ENCODE peak calls at places on chromosomes 12 and 14, in four cellular contexts. K, P, Z and T are unnamed samples.

GRCh38 chr12:48977290-48978281 is 536 bp upstream of the WNT1 start:
- DNase-seq in K (peak; percentile 62), Z (peak; percentile 65), P (peak; percentile 80), T (no peak)

GRCh38 chr12:49827351-49828099 is 688 bp downstream of the NCKAP5L start:
- DNase-seq in P (peak; percentile 78), K (peak; percentile 79), Z (no peak), T (no peak)

GRCh38 chr12:77795699-77796098 is 35.0 kb upstream of the NAV3 start:
- DNase-seq in P (no peak), K (no peak), Z (no peak), T (no peak)

GRCh38 chr14:53167602-53168328 is 14.6 kb upstream of the DDHD1 start:
- DNase-seq in Z (no peak), P (no peak), K (no peak), T (no peak)

GRCh38 chr12:80805106-80805505 is 88.4 kb downstream of the MYF5 start:
- DNase-seq in P (no peak), K (no peak), Z (no peak), T (no peak)

GRCh38 chr14:54722791-54723432 is 156.0 kb downstream of the SAMD4A start:
- DNase-seq in P (no peak), K (no peak), Z (no peak), T (no peak)

GRCh38 chr12:132170637-132171292 is 26.5 kb downstream of the NOC4L start:
- DNase-seq in P (no peak), K (no peak), Z (no peak), T (no peak)

GRCh38 chr12:14999421-15000047 is 26.7 kb downstream of the PDE6H start:
- DNase-seq in Z (no peak), K (no peak), P (no peak), T (no peak)

GRCh38 chr12:56221233-56221756 is 427 bp downstream of the RNF41 start:
- DNase-seq in K (peak; percentile 64), Z (no peak), P (peak; percentile 91), T (no peak)

GRCh38 chr12:66314278-66314677 is 12.0 kb downstream of the HELB start:
- DNase-seq in K (no peak), Z (no peak), P (no peak), T (no peak)

GRCh38 chr14:89342049-89342448 is 75.0 kb downstream of the FOXN3 start:
- DNase-seq in P (no peak), Z (no peak), K (no peak), T (no peak)

GRCh38 chr12:113070117-113070906 is 13.8 kb downstream of the DTX1 start:
- DNase-seq in Z (no peak), K (no peak), P (no peak), T (no peak)

GRCh38 chr14:36555998-36556743 is 26.2 kb downstream of the NKX2-8 start:
- DNase-seq in K (no peak), Z (no peak), P (no peak), T (no peak)

GRCh38 chr14:50501642-50502041 is 30.7 kb downstream of the MAP4K5 start:
- DNase-seq in Z (no peak), K (no peak), P (no peak), T (no peak)

GRCh38 chr14:28280530-28280929 is 486.1 kb upstream of the FOXG1 start:
- DNase-seq in K (no peak), Z (no peak), P (no peak), T (no peak)

GRCh38 chr12:32362892-32363291 is 36.5 kb upstream of the FGD4 start:
- DNase-seq in P (no peak), Z (no peak), K (no peak), T (no peak)

GRCh38 chr14:66403183-66403582 is 83.0 kb upstream of the CCDC196 start:
- DNase-seq in K (no peak), Z (peak; percentile 45), P (no peak), T (no peak)

GRCh38 chr12:79761341-79761740 is 70.6 kb upstream of the PAWR start:
- DNase-seq in K (no peak), Z (no peak), P (no peak), T (no peak)

GRCh38 chr14:50530358-50530757 is 2.0 kb downstream of the MAP4K5 start:
- DNase-seq in K (no peak), Z (no peak), P (no peak), T (no peak)

GRCh38 chr14:44109041-44109440 is 398.0 kb downstream of the FSCB start:
- DNase-seq in Z (no peak), P (no peak), K (no peak), T (no peak)

GRCh38 chr14:89237923-89238529 is 179.0 kb downstream of the FOXN3 start:
- DNase-seq in P (no peak), K (no peak), Z (no peak), T (no peak)

GRCh38 chr12:104669851-104670337 is 213.1 kb downstream of the CHST11 start:
- DNase-seq in P (no peak), Z (peak; percentile 26), K (peak; percentile 34), T (no peak)

GRCh38 chr12:75481013-75481705 is 604 bp downstream of the GLIPR1 start:
- DNase-seq in Z (peak; percentile 40), P (no peak), K (no peak), T (no peak)

GRCh38 chr12:108255203-108255602 is 83.9 kb downstream of the CMKLR1 start:
- DNase-seq in K (no peak), Z (no peak), P (no peak), T (no peak)

GRCh38 chr12:106773945-106774807 is at the start of gene RIC8B:
- DNase-seq in K (peak; percentile 96), P (peak; percentile 98), Z (peak; percentile 94), T (peak; percentile 98)

GRCh38 chr12:106774808-106775524 is 484 bp downstream of the RIC8B start:
- DNase-seq in P (no peak), Z (no peak), K (no peak), T (no peak)

GRCh38 chr12:106776897-106777296 is 2.4 kb downstream of the RIC8B start:
- DNase-seq in P (no peak), Z (no peak), K (no peak), T (no peak)

GRCh38 chr12:106771425-106771824 is 3.1 kb upstream of the RIC8B start:
- DNase-seq in Z (no peak), K (no peak), P (no peak), T (no peak)

DNA sequence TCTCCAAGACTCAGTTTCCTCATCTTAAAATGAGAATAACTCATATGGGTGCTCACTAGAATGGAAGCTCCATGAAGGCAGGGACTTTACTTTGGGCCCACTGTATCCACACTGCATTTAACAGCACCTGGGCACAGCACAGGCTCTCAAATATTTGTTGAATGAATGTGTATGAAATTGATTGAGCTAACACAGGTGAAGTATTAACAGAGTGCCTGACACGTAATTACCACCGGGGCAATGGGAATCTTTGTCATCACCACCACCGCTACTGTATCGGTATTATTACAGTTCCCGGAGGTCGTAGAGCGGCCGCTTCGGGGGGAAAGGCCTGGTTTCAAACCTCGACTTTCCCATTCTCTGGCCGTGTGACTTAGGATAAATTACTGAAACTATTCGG is 1.2 kb upstream of the RIC8B start:
- DNase-seq in Z (no peak), P (no peak), K (no peak), T (no peak)
- H3K27ac ChIP-seq in Z (no peak overlapping the region), P (peak overlapping the region; percentile 95), K (peak overlapping the region; percentile 97), T (peak overlapping the region; percentile 95)

DNA sequence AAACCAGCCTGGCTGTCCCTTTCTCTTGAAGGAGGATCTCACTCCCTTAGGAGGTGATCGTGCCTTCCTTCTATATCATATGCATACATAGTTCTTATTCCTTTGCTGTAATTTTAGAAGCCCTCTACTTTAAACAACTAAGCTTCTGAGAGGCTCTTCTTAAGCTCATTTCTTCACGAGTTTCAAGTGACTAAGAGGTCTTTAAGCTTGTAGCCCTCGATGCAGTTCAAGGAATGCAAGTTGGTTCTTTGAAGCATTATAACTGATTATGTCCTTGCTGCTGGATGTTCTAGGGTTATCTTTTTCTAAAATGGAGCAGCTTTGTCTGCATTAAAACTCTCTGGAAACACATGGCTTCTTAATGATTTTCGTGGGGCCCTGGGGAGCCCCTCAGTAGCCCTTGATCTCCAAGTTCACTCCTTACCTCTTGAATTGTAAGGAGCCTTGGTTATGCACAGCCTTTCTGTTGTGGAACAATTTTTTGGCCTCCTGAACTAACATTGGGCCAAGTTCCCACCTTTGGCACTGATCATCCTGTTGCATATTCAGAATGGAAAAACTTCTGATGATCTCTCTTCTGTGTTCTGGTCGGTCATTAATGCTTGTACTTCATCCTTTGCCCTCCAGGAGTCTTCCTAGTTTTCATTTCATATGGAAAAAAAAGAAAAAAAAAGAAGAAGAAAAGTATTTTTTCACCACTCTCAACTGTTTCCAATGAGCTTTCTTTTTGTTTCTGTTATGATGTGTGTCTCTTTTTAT is 12.6 kb downstream of the RASSF8 start:
- DNase-seq in P (no peak), K (no peak), Z (no peak), T (no peak)
- TF ChIP-seq CTCF in P (peak; percentile 40), K (no peak), Z (no peak), T (peak; percentile 26)

GRCh38 chr12:94245984-94246383 is 97.6 kb downstream of the PLXNC1 start:
- DNase-seq in P (no peak), Z (no peak), K (no peak), T (no peak)

GRCh38 chr12:94244165-94245133 is 96.1 kb downstream of the PLXNC1 start:
- DNase-seq in K (no peak), P (peak; percentile 66), Z (no peak), T (no peak)

GRCh38 chr12:94239332-94239731 is 91.0 kb downstream of the PLXNC1 start:
- DNase-seq in Z (no peak), P (no peak), K (no peak), T (no peak)

GRCh38 chr12:94240171-94240570 is 91.8 kb downstream of the PLXNC1 start:
- DNase-seq in P (no peak), K (no peak), Z (no peak), T (no peak)

GRCh38 chr12:94242871-94243270 is 94.5 kb downstream of the PLXNC1 start:
- DNase-seq in Z (no peak), K (peak; percentile 22), P (no peak), T (no peak)
- H3K9me3 ChIP-seq in Z (no peaks in the 10 kb centered on the region), K (no peaks in the 10 kb centered on the region), P (no peaks in the 10 kb centered on the region), T (no peaks in the 10 kb centered on the region)

GRCh38 chr12:124358572-124358971 is 63.7 kb downstream of the RFLNA start:
- DNase-seq in K (no peak), Z (no peak), P (no peak), T (no peak)

GRCh38 chr12:124357616-124358015 is 62.7 kb downstream of the RFLNA start:
- DNase-seq in K (no peak), P (no peak), Z (no peak), T (no peak)

GRCh38 chr12:124354400-124354799 is 59.5 kb downstream of the RFLNA start:
- DNase-seq in P (no peak), Z (no peak), K (no peak), T (no peak)

GRCh38 chr12:124352839-124353238 is 57.9 kb downstream of the RFLNA start:
- DNase-seq in K (peak; percentile 56), P (no peak), Z (no peak), T (no peak)

GRCh38 chr12:124356221-124356620 is 61.3 kb downstream of the RFLNA start:
- DNase-seq in K (no peak), P (no peak), Z (no peak), T (no peak)
- H3K27ac ChIP-seq in K (no peak overlapping the region), P (no peak overlapping the region), Z (no peak overlapping the region), T (no peak overlapping the region)

DNA sequence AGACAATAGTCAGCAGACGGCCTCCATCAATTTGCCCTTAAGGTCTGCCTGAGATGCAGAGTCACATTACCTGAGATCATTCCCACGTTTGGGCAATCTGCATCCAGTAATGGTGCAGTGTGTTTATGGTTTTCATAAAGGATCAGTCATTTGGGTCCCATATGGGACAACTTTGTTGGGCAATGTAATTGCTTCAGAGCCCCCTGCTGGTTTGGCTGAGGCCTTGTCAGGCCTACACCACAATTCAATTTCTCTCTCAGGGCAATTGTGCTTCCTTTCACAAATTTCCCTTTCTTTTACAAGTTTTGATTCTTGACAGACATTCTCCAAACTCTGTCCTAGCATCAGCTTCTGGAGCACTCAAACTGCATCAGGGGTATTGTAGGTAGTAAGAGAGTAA is 191.2 kb upstream of the SSTR1 start:
- DNase-seq in Z (no peak), K (peak; percentile 32), P (no peak), T (no peak)
- TF ChIP-seq CTCF in Z (peak; percentile 26), K (peak; percentile 31), P (no peak), T (no peak)